ENCODE peak calls at places on chromosomes 3 and 15, in nine cellular contexts. D, T, Z, U, V, A, L, R and B are unnamed samples.

GRCh38 chr3:133230191-133230590 is 169.7 kb upstream of the BFSP2 start:
- DNase-seq in D (peak), T (no peak), Z (no peak), U (peak), V (no peak), A (no peak), L (no peak), R (no peak), B (no peak)

GRCh38 chr15:58483316-58483715 is 51.5 kb downstream of the LIPC start:
- DNase-seq in D (no peak), T (no peak), Z (no peak), U (no peak), V (no peak), A (no peak), L (no peak), R (no peak), B (no peak)

GRCh38 chr3:89216021-89216739 is 108.8 kb downstream of the EPHA3 start:
- DNase-seq in D (no peak), T (no peak), Z (peak), U (no peak), V (no peak), A (no peak), L (no peak), R (no peak), B (no peak)

GRCh38 chr3:110343376-110343775 is 728.2 kb upstream of the NECTIN3 start:
- DNase-seq in D (no peak), T (no peak), Z (peak), U (no peak), V (no peak), A (no peak), L (no peak), R (peak), B (peak)

GRCh38 chr15:81091889-81092558 is 42.0 kb upstream of the CFAP161 start:
- DNase-seq in D (no peak), T (no peak), Z (peak), U (peak), V (no peak), A (no peak), L (no peak), R (no peak), B (no peak)

GRCh38 chr3:126965526-126966080 is 17.3 kb upstream of the PLXNA1 start:
- DNase-seq in D (no peak), T (no peak), Z (no peak), U (no peak), V (no peak), A (no peak), L (no peak), R (no peak), B (no peak)

GRCh38 chr3:157120071-157120892 is 39.7 kb downstream of the CCNL1 start:
- DNase-seq in D (no peak), T (no peak), Z (no peak), U (peak), V (no peak), A (no peak), L (no peak), R (no peak), B (no peak)

GRCh38 chr3:71521940-71522876 is 61.3 kb downstream of the FOXP1 start:
- DNase-seq in D (no peak), T (no peak), Z (no peak), U (peak), V (no peak), A (no peak), L (no peak), R (no peak), B (no peak)

GRCh38 chr15:56215769-56216168 is 27.9 kb downstream of the RFX7 start:
- DNase-seq in D (no peak), T (no peak), Z (peak), U (no peak), V (no peak), A (no peak), L (no peak), R (no peak), B (no peak)

GRCh38 chr3:6516694-6517093 is 344.2 kb upstream of the GRM7 start:
- DNase-seq in D (no peak), T (no peak), Z (no peak), U (no peak), V (no peak), A (no peak), L (no peak), R (no peak), B (no peak)

GRCh38 chr3:109804697-109805096 is 467.4 kb upstream of the DPPA4 start:
- DNase-seq in D (no peak), T (peak), Z (no peak), U (no peak), V (no peak), A (no peak), L (no peak), R (no peak), B (no peak)

GRCh38 chr15:82942691-82943090 is 9.8 kb downstream of the HOMER2 start:
- DNase-seq in D (no peak), T (no peak), Z (no peak), U (peak), V (no peak), A (no peak), L (no peak), R (peak), B (peak)

GRCh38 chr15:84949845-84950569 is 31.6 kb upstream of the PDE8A start:
- DNase-seq in D (no peak), T (no peak), Z (no peak), U (no peak), V (no peak), A (peak), L (no peak), R (no peak), B (no peak)

GRCh38 chr15:69524296-69524695 is 71.7 kb downstream of the RPLP1 start:
- DNase-seq in D (no peak), T (no peak), Z (no peak), U (no peak), V (no peak), A (peak), L (no peak), R (no peak), B (no peak)